ENCODE peak calls at places on chromosome 21, in eight cellular contexts. Q, W, Y, D, T, R, M and P are unnamed samples.

GRCh38 chr21:46518983-46519583 is 60.4 kb downstream of the DIP2A start:
- DNase-seq in Y (no peak), Q (no peak), W (no peak), R (no peak), T (peak), M (no peak), D (peak), P (peak)

GRCh38 chr21:36699546-36700294 is 805 bp downstream of the SIM2 start:
- DNase-seq in R (no peak), Q (no peak), D (no peak), T (no peak), M (no peak), W (no peak), Y (no peak), P (no peak)

GRCh38 chr21:31041295-31042079 is 3.2 kb upstream of the KRTAP19-8 start:
- DNase-seq in M (no peak), T (no peak), W (no peak), Q (no peak), Y (no peak), R (no peak), D (no peak), P (no peak)

GRCh38 chr21:39559511-39559910 is 53.2 kb upstream of the B3GALT5 start:
- DNase-seq in Q (no peak), T (no peak), W (no peak), Y (no peak), R (no peak), D (no peak), M (no peak), P (no peak)

GRCh38 chr21:31340499-31340898 is 3.6 kb downstream of the TIAM1 start:
- DNase-seq in T (no peak), Q (no peak), W (no peak), M (no peak), Y (no peak), D (no peak), R (no peak), P (no peak)

GRCh38 chr21:44708866-44709425 is 2.4 kb downstream of the TSPEAR start:
- DNase-seq in M (no peak), D (no peak), Q (no peak), R (no peak), Y (no peak), W (no peak), T (no peak), P (no peak)

GRCh38 chr21:44592446-44593365 is at the start of gene KRTAP10-6:
- DNase-seq in Q (no peak), Y (no peak), T (no peak), M (no peak), R (no peak), W (no peak), D (no peak), P (no peak)

GRCh38 chr21:26495283-26495849 is 77.7 kb downstream of the CYYR1 start:
- DNase-seq in T (no peak), Q (no peak), Y (no peak), W (no peak), D (no peak), R (no peak), M (no peak), P (no peak)

GRCh38 chr21:46171585-46171984 is 12.7 kb downstream of the SPATC1L start:
- DNase-seq in D (peak), Q (no peak), R (peak), Y (no peak), T (no peak), W (no peak), M (peak), P (peak)

GRCh38 chr21:45618846-45619485 is 24.6 kb upstream of the PCBP3 start:
- DNase-seq in T (no peak), Q (no peak), M (no peak), R (peak), W (no peak), D (peak), Y (no peak), P (no peak)

GRCh38 chr21:32333953-32334673 is 35.5 kb downstream of the MRAP start:
- DNase-seq in M (no peak), D (no peak), T (no peak), W (no peak), Y (no peak), R (no peak), Q (no peak), P (no peak)

GRCh38 chr21:38920631-38921398 is 115.1 kb downstream of the ETS2 start:
- DNase-seq in R (peak), M (peak), Q (no peak), Y (no peak), W (no peak), D (peak), T (peak), P (peak)

GRCh38 chr21:46097826-46098286 is at the start of gene COL6A2:
- DNase-seq in D (peak), T (peak), Y (peak), M (peak), W (peak), R (peak), Q (no peak), P (peak)

GRCh38 chr21:41032536-41032935 is 135.4 kb upstream of the BACE2 start:
- DNase-seq in Y (no peak), M (no peak), W (no peak), T (no peak), Q (no peak), D (no peak), R (no peak), P (no peak)

GRCh38 chr21:31977816-31978215 is 105.0 kb downstream of the HUNK start:
- DNase-seq in M (no peak), T (no peak), R (no peak), Q (no peak), Y (no peak), D (no peak), W (no peak), P (no peak)

GRCh38 chr21:10639123-10639522 is 117.7 kb downstream of the TPTE start:
- DNase-seq in R (no peak), T (no peak), Y (no peak), W (no peak), M (no peak), Q (no peak), D (no peak), P (no peak)

GRCh38 chr21:27532081-27532480 is 565.2 kb upstream of the ADAMTS5 start:
- DNase-seq in W (no peak), D (peak), T (peak), M (no peak), Q (peak), Y (no peak), R (peak), P (peak)

GRCh38 chr21:27001526-27001925 is 34.6 kb upstream of the ADAMTS5 start:
- DNase-seq in D (no peak), R (no peak), Y (no peak), Q (no peak), W (no peak), T (no peak), M (no peak), P (no peak)

GRCh38 chr21:17726047-17726446 is 93.1 kb downstream of the C21orf91 start:
- DNase-seq in T (peak), M (no peak), D (peak), R (peak), W (no peak), Q (no peak), Y (no peak), P (no peak)

GRCh38 chr21:45510466-45510955 is 31.7 kb downstream of the SLC19A1 start:
- DNase-seq in W (no peak), D (no peak), T (no peak), Q (no peak), R (no peak), M (no peak), Y (no peak), P (no peak)

GRCh38 chr21:44018813-44019567 is 6.9 kb downstream of the TRAPPC10 start:
- DNase-seq in W (no peak), M (no peak), Y (no peak), Q (no peak), R (no peak), D (no peak), T (no peak), P (no peak)

GRCh38 chr21:17697474-17697873 is 84.8 kb upstream of the BTG3 start:
- DNase-seq in D (no peak), R (no peak), T (no peak), Q (no peak), W (no peak), M (no peak), Y (no peak), P (no peak)

GRCh38 chr21:33824156-33824941 is 91.3 kb downstream of the ATP5PO start:
- DNase-seq in W (no peak), Q (no peak), Y (no peak), M (no peak), D (no peak), T (no peak), R (no peak), P (peak)

GRCh38 chr21:44722701-44723100 is 11.3 kb upstream of the TSPEAR start:
- DNase-seq in D (no peak), M (no peak), W (no peak), Y (no peak), R (no peak), Q (no peak), T (no peak), P (no peak)

GRCh38 chr21:29248124-29248523 is 50.6 kb upstream of the BACH1 start:
- DNase-seq in M (no peak), Q (no peak), D (no peak), T (peak), R (peak), W (no peak), Y (no peak), P (peak)

GRCh38 chr21:45330075-45330781 is 42.5 kb upstream of the POFUT2 start:
- DNase-seq in Y (peak), D (peak), M (peak), T (peak), Q (peak), R (peak), W (peak), P (peak)

GRCh38 chr21:14554948-14555347 is 8.8 kb upstream of the SAMSN1 start:
- DNase-seq in Q (no peak), R (peak), M (no peak), Y (no peak), T (no peak), W (no peak), D (peak), P (peak)

GRCh38 chr21:15592271-15592860 is 137.4 kb upstream of the USP25 start:
- DNase-seq in W (no peak), Y (no peak), R (peak), D (peak), M (no peak), Q (peak), T (peak), P (peak)

GRCh38 chr21:44932366-44933181 is 7.3 kb upstream of the SLX9 start:
- DNase-seq in Y (no peak), M (no peak), R (no peak), W (no peak), D (no peak), T (no peak), Q (no peak), P (no peak)

GRCh38 chr21:27244356-27244755 is 277.5 kb upstream of the ADAMTS5 start:
- DNase-seq in R (peak), Y (no peak), D (no peak), T (peak), Q (no peak), M (no peak), W (no peak), P (peak)

GRCh38 chr21:43590220-43590619 is 69.1 kb downstream of the HSF2BP start:
- DNase-seq in W (no peak), T (no peak), Q (no peak), Y (no peak), M (no peak), D (peak), R (peak), P (no peak)

GRCh38 chr21:31329431-31330143 is 14.5 kb downstream of the TIAM1 start:
- DNase-seq in W (no peak), M (no peak), R (no peak), T (no peak), D (no peak), Q (no peak), Y (no peak), P (no peak)

GRCh38 chr21:28636988-28637691 is 355.5 kb downstream of the LTN1 start:
- DNase-seq in T (peak), R (peak), M (no peak), Y (no peak), D (peak), Q (peak), W (no peak), P (peak)

GRCh38 chr21:29271927-29272333 is 26.8 kb upstream of the BACH1 start:
- DNase-seq in Q (no peak), W (no peak), T (no peak), D (no peak), Y (no peak), R (no peak), M (no peak), P (no peak)

GRCh38 chr21:21101911-21102310 is 103.7 kb downstream of the NCAM2 start:
- DNase-seq in R (peak), Y (no peak), M (no peak), D (peak), W (no peak), Q (no peak), T (peak), P (peak)
- TF ChIP-seq CTCF in R (peak), Y (no peak), M (no peak), D (peak), W (peak), Q (peak), T (peak), P (peak)

GRCh38 chr21:37751268-37751975 is 164.8 kb downstream of the KCNJ6 start:
- DNase-seq in D (peak), M (no peak), W (no peak), R (no peak), T (peak), Y (no peak), Q (no peak), P (peak)

GRCh38 chr21:37748351-37748750 is 167.9 kb downstream of the KCNJ6 start:
- DNase-seq in Y (no peak), D (no peak), T (no peak), Q (no peak), M (no peak), R (no peak), W (no peak), P (no peak)

GRCh38 chr21:37749132-37749531 is 167.1 kb downstream of the KCNJ6 start:
- DNase-seq in Y (no peak), R (no peak), T (no peak), Q (no peak), D (no peak), M (no peak), W (no peak), P (no peak)

GRCh38 chr21:37742532-37742931 is 173.7 kb downstream of the KCNJ6 start:
- DNase-seq in M (no peak), W (no peak), D (no peak), R (no peak), Q (no peak), Y (no peak), T (peak), P (peak)

DNA sequence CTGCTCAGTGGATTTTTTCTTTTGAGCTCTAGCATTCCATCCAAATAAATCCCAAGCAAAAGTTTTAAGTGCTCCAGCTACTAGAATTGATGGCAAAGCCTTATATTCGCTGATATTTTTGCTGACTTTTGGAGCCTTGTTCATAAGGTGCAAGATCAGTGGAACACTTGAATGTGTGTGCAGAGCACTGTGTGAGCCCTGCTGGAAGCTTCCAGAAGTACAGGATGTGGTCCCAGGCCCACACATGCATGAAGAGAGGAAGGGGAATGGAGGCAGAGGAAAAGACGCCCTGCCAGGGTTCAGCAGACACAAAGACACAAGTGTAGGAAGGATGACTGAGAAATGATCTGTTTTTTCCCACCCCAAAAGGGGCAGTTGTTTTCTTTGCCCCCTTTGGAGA is 169.4 kb downstream of the KCNJ6 start:
- DNase-seq in M (no peak), Q (no peak), T (no peak), Y (no peak), R (no peak), W (no peak), D (no peak), P (no peak)
- TF ChIP-seq CTCF in M (no peak), Q (peak), T (no peak), Y (no peak), R (no peak), W (peak), D (no peak), P (peak)

DNA sequence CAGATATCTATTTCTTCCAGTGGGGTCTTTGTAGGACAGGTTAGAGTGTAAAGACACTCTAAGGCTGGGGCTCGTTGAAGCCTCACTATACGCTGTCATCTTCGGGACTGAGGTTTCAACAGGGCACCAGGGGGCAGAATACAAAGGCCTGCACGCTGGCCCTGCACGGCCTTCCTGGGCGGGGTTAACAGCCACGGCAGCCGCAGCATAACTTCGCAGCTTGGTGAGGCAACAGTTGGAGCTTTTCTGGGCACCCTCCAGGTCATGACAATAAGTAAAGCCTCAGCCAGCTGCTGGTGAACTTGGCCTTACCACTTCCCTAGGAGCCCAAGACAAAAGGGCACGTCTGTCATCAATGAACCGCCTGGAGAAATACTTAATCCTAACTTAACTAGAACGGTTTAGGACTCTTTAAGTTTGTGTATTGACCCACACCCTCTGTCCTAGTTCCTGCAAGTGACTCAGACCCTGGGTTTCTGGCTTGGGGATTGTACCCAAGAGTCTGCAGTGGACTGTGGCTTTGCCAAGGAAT is 2.3 kb upstream of the RUNX1 start:
- DNase-seq in R (peak), Q (no peak), M (peak), W (peak), T (peak), D (peak), Y (peak), P (peak)
- TF ChIP-seq CTCF in R (peak), Q (peak), M (no peak), W (peak), T (peak), D (peak), Y (peak), P (peak)

DNA sequence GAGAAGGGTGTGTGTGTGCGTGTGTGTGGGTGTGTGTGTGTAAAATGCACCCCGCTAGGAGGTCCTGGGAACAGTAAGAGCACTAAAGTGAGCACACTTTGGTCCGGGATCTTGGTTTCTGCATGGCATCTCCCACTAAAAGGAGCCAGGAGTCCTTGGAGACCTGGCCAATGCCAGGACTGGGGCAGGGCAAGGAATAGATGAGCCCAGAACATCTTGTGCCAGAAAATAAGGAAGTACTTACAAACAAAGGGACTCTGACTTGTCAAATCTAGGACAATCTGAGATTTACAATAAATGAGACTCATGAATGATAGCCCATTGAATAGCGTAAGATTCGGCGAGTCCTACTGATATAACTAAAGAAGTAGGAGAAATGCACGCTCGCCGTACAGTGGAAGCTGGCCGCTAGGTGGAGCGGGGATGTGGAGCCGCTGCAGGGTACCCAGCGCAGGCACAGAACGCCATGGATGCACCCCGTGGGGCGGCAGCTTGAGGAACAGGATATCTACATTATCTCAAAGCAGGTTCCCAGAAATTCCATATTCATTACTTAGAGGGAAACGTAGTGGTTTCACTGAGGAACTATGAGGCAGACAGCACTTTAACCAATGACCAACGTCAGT is 7.1 kb downstream of the SLC37A1 start:
- DNase-seq in R (no peak), Y (no peak), D (peak), W (no peak), T (no peak), Q (no peak), M (no peak), P (no peak)
- TF ChIP-seq CTCF in R (no peak), Y (no peak), D (peak), W (peak), T (no peak), Q (peak), M (no peak), P (peak)

DNA sequence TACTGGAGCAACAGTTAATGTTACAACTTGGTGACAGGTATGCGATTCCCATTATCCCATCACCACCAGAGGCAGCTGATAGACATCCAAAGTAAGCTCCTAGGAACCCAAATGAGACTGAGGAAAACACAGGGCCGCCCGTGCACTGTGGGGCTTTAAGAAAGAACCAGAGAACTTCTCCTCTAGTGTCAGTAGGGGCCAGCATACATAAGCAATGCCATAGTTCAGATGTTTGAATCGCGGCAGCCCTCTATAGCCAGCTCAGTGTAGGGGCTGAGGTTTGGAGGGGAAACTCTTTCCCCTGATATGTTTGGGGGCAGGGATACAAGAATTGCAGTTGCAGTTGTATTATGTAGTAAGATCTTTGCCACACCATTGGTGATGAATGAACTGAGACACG is 593.3 kb upstream of the NCAM2 start:
- DNase-seq in Y (no peak), M (no peak), W (no peak), D (no peak), R (no peak), Q (no peak), T (no peak), P (no peak)
- TF ChIP-seq CTCF in Y (no peak), M (no peak), W (no peak), D (no peak), R (no peak), Q (no peak), T (no peak), P (no peak)